ENCODE peak calls at places on chromosome 21, in five cellular contexts. O is stomach, K is H1, P is suprapubic skin, S is sigmoid colon. N is an unnamed sample.

GRCh38 chr21:29105218-29105617 is 25.2 kb upstream of the MAP3K7CL start:
- DNase-seq in S (no peak), O (no peak), K (no peak), P (no peak), N (no peak)

GRCh38 chr21:44789880-44790279 is 11.7 kb downstream of the UBE2G2 start:
- DNase-seq in O (no peak), P (no peak), S (no peak), K (no peak), N (no peak)

GRCh38 chr21:43337901-43338655 is 88.9 kb downstream of the SIK1 start:
- DNase-seq in P (no peak), K (no peak), S (no peak), O (no peak), N (no peak)

GRCh38 chr21:38790961-38791360 is 14.8 kb upstream of the ETS2 start:
- DNase-seq in K (no peak), P (no peak), S (no peak), O (no peak), N (no peak)

GRCh38 chr21:31318971-31319370 is 25.1 kb downstream of the TIAM1 start:
- DNase-seq in P (no peak), O (no peak), K (no peak), S (no peak), N (no peak)

GRCh38 chr21:39014751-39015150 is 168.5 kb downstream of the PSMG1 start:
- DNase-seq in P (no peak), S (no peak), K (no peak), O (no peak), N (no peak)

GRCh38 chr21:22374218-22374969 is 1376.2 kb downstream of the NCAM2 start:
- DNase-seq in S (no peak), P (no peak), O (no peak), K (peak; percentile 48), N (no peak)

GRCh38 chr21:29523646-29524045 is 224.9 kb downstream of the BACH1 start:
- DNase-seq in K (no peak), S (no peak), P (no peak), O (no peak), N (peak; percentile 69)

GRCh38 chr21:44726803-44727202 is 15.4 kb upstream of the TSPEAR start:
- DNase-seq in O (no peak), K (no peak), P (peak; percentile 33), S (peak; percentile 53), N (no peak)

GRCh38 chr21:43767980-43768867 is 7.9 kb downstream of the CSTB start:
- DNase-seq in S (no peak), K (peak; percentile 56), P (peak; percentile 75), O (peak; percentile 74), N (no peak)

GRCh38 chr21:32351428-32351827 is 41.4 kb downstream of the URB1 start:
- DNase-seq in P (no peak), K (no peak), S (peak; percentile 34), O (no peak), N (peak; percentile 77)

GRCh38 chr21:14306143-14306907 is 76.6 kb downstream of the HSPA13 start:
- DNase-seq in S (no peak), O (no peak), P (no peak), K (no peak), N (no peak)

GRCh38 chr21:21715286-21715969 is 717.2 kb downstream of the NCAM2 start:
- DNase-seq in P (no peak), S (no peak), K (no peak), O (no peak), N (no peak)

GRCh38 chr21:29168874-29169273 is 38.4 kb downstream of the MAP3K7CL start:
- DNase-seq in O (no peak), K (no peak), P (no peak), S (no peak), N (no peak)

GRCh38 chr21:40925481-40925880 is 78.5 kb upstream of the DSCAM start:
- DNase-seq in O (no peak), S (no peak), P (no peak), K (no peak), N (no peak)

GRCh38 chr21:40924641-40925040 is 77.7 kb upstream of the DSCAM start:
- DNase-seq in P (no peak), O (no peak), K (no peak), S (no peak), N (no peak)

GRCh38 chr21:40926238-40926637 is 79.3 kb upstream of the DSCAM start:
- DNase-seq in P (no peak), O (no peak), S (no peak), K (no peak), N (no peak)

GRCh38 chr21:40923914-40924313 is 77.0 kb upstream of the DSCAM start:
- DNase-seq in O (no peak), K (no peak), P (no peak), S (no peak), N (no peak)

DNA sequence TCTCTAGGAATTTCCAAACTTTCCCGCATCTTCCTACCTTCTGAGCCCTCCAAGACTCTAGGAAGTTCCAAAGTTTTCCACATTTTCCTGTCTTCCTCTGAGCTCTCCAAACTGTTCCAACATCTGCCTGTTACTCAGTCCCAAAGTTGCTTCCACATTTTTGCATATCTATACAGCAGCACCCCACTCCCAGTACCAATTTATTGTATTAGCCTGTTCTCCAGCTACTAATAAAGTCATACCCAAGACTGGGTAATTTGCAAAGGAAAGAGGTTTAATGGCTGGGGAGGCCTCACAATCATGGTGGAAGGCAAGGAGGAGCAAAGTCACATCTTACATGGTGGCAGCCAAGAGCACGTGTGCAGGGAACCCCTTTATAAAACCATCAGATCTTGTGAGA is 82.9 kb upstream of the DSCAM start:
- DNase-seq in O (no peak), S (no peak), K (no peak), P (no peak), N (no peak)
- TF ChIP-seq CTCF in O (no peak), S (no peak), K (no peak), P (no peak), N (no peak)

GRCh38 chr21:33488936-33489335 is 2.6 kb downstream of the DNAJC28 start:
- DNase-seq in K (no peak), S (no peak), O (no peak), P (no peak), N (no peak)

GRCh38 chr21:33487996-33488395 is 3.5 kb downstream of the DNAJC28 start:
- DNase-seq in S (no peak), P (no peak), O (no peak), K (no peak), N (no peak)

GRCh38 chr21:33490991-33491372 is 534 bp downstream of the DNAJC28 start:
- DNase-seq in P (no peak), K (no peak), O (no peak), S (no peak), N (no peak)

GRCh38 chr21:33492571-33492970 is 1.1 kb upstream of the DNAJC28 start:
- DNase-seq in O (no peak), K (no peak), P (no peak), S (no peak), N (no peak)

DNA sequence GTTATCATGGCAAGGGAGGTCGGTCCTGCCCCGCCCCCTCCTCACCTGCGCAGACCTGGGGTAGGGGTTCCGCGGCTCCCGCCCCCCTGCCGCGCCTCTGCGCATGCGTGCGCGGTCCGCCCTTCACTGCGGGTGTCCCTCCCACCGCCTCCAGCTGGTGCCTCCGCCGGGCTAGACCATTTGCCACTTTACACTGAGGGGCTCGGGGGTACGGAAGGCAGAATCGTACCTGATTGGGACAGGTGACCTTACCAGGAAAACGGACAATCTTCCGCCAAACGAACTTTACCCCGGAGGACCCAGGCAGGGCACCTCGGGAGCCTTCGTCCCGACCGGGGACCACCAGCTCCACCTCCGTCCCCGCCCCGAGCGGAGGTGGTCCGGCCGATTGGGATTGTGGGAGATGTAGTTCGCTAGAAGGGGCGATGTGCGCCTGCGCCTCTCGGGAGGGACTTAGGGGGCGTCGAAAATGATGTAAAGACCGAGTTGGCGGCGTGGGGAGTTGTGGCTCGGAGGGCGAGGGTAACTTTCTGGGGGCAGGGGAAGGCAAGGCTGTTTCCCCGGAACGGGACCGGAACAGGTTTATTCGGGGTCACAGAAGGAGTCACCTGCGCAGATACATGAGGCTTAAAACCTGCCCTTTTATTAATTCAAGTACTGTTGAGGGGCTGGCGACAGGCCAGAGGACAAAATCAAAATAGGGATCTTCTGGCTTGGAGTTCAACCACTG is at the start of gene DNAJC28:
- DNase-seq in O (peak; percentile 94), P (peak; percentile 96), K (peak; percentile 98), S (peak; percentile 96), N (peak; percentile 89)
- TF ChIP-seq POLR2A in O (no peak), P (peak; percentile 21), K (peak; percentile 66), S (no peak), N (peak; percentile 22)

DNA sequence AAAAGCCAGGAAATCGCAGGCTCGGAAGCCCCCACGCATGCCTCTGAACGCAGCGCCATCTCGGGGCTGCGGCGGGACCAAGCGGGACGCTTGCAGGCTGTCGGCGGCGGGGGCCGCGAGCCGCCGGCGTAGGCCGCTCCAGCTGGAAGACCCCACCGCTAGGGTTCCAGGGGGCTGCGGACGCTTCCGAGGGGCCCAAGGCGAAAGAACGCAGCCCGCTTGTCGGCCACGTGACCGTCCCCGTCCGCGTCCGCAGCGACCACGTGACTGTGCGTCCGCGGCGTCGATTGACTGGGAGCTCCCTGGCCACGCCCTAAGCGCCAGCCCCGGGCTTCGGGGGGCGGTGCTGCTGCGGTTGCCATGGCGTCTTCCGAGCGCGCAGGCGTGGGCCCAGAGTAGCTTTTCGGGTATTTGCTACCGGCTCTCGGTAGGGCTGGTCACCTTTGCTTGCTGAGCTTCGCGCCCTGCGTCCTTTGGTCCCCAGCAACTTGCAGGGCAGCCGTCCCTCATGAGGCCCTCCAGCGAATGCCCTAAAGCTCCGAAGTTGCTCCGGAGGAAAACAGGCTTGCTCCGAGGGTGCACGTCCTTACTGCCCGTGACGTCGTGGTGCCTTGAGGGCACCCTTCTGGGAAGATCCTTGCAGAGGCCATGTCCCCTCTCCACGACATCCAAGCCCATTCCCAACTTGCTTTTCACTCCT is 197.2 kb downstream of the DYRK1A start:
- DNase-seq in P (peak; percentile 94), O (peak; percentile 95), K (peak; percentile 87), S (peak; percentile 96), N (peak; percentile 93)
- TF ChIP-seq POLR2AphosphoS5 in P (peak; percentile 32), O (peak; percentile 70), K (peak; percentile 36), S (peak; percentile 83), N (peak; percentile 90)

GRCh38 chr21:46097826-46098286 is at the start of gene COL6A2:
- DNase-seq in S (peak; percentile 91), P (no peak), K (peak; percentile 89), O (peak; percentile 45), N (peak; percentile 25)
- TF ChIP-seq CTCF in S (no peak), P (no peak), K (peak; percentile 22), O (no peak), N (no peak)

N was measured in prostate gland.